ENCODE peak calls at places on chromosomes 4 and X, in ten cellular contexts. One of them, this sample, is unnamed.
A peak's percentile ranks its signal among the peaks of the same experiment; 100 is the strongest.

GRCh38 chr4:142840516-142841123 is 5.5 kb downstream of the INPP4B start:
- DNase-seq in HepG2: peak; percentile 3
- DNase-seq in suprapubic skin: no peak
- DNase-seq in K562: no peak
- DNase-seq in upper lobe of left lung: no peak
- DNase-seq in GM23338: peak; percentile 43
- DNase-seq in H1: no peak
- DNase-seq in HCT116: peak; percentile 38
- DNase-seq in stomach: no peak
- DNase-seq in SK-N-SH: peak; percentile 21
- DNase-seq in this sample: no peak

GRCh38 chr4:89562715-89563114 is 255.1 kb upstream of the GPRIN3 start:
- DNase-seq in suprapubic skin: no peak
- DNase-seq in stomach: no peak
- DNase-seq in HepG2: no peak
- DNase-seq in upper lobe of left lung: no peak
- DNase-seq in HCT116: no peak
- DNase-seq in SK-N-SH: no peak
- DNase-seq in GM23338: no peak
- DNase-seq in H1: no peak
- DNase-seq in K562: no peak
- DNase-seq in this sample: no peak

GRCh38 chr4:131764730-131765129 is 1384.4 kb upstream of the PCDH10 start:
- DNase-seq in stomach: no peak
- DNase-seq in GM23338: no peak
- DNase-seq in HepG2: no peak
- DNase-seq in SK-N-SH: no peak
- DNase-seq in H1: no peak
- DNase-seq in K562: no peak
- DNase-seq in suprapubic skin: no peak
- DNase-seq in HCT116: no peak
- DNase-seq in upper lobe of left lung: peak; percentile 71
- DNase-seq in this sample: no peak

GRCh38 chr4:153466637-153467153 is 535 bp downstream of the TMEM131L start:
- DNase-seq in HCT116: no peak
- DNase-seq in HepG2: no peak
- DNase-seq in H1: no peak
- DNase-seq in K562: no peak
- DNase-seq in SK-N-SH: peak; percentile 75
- DNase-seq in upper lobe of left lung: peak; percentile 88
- DNase-seq in GM23338: peak; percentile 19
- DNase-seq in stomach: no peak
- DNase-seq in suprapubic skin: no peak
- DNase-seq in this sample: no peak

GRCh38 chr4:176198316-176198903 is 3.0 kb upstream of the SPATA4 start:
- DNase-seq in stomach: peak; percentile 70
- DNase-seq in SK-N-SH: no peak
- DNase-seq in upper lobe of left lung: no peak
- DNase-seq in HCT116: no peak
- DNase-seq in suprapubic skin: no peak
- DNase-seq in K562: no peak
- DNase-seq in H1: no peak
- DNase-seq in HepG2: no peak
- DNase-seq in GM23338: peak; percentile 65
- DNase-seq in this sample: no peak

GRCh38 chrX:21766101-21766500 is 8.2 kb upstream of the SMPX start:
- DNase-seq in stomach: no peak
- DNase-seq in K562: no peak
- DNase-seq in upper lobe of left lung: no peak
- DNase-seq in HCT116: no peak
- DNase-seq in SK-N-SH: no peak
- DNase-seq in H1: no peak
- DNase-seq in GM23338: no peak
- DNase-seq in suprapubic skin: no peak
- DNase-seq in HepG2: no peak
- DNase-seq in this sample: no peak

GRCh38 chrX:68723491-68724155 is 76.2 kb downstream of the STARD8 start:
- DNase-seq in K562: no peak
- DNase-seq in stomach: peak; percentile 14
- DNase-seq in SK-N-SH: no peak
- DNase-seq in HepG2: no peak
- DNase-seq in H1: no peak
- DNase-seq in upper lobe of left lung: peak; percentile 36
- DNase-seq in GM23338: no peak
- DNase-seq in suprapubic skin: no peak
- DNase-seq in HCT116: no peak
- DNase-seq in this sample: no peak

GRCh38 chr4:4308800-4309441 is 18.9 kb downstream of the ZBTB49 start:
- DNase-seq in HCT116: no peak
- DNase-seq in K562: no peak
- DNase-seq in SK-N-SH: no peak
- DNase-seq in suprapubic skin: peak; percentile 21
- DNase-seq in upper lobe of left lung: no peak
- DNase-seq in stomach: no peak
- DNase-seq in HepG2: no peak
- DNase-seq in H1: no peak
- DNase-seq in GM23338: no peak
- DNase-seq in this sample: no peak

GRCh38 chr4:80012291-80012690 is 60.7 kb downstream of the ANTXR2 start:
- DNase-seq in stomach: no peak
- DNase-seq in H1: no peak
- DNase-seq in SK-N-SH: no peak
- DNase-seq in HepG2: no peak
- DNase-seq in K562: no peak
- DNase-seq in suprapubic skin: no peak
- DNase-seq in HCT116: no peak
- DNase-seq in upper lobe of left lung: no peak
- DNase-seq in GM23338: no peak
- DNase-seq in this sample: no peak
- TF ChIP-seq POLR2AphosphoS5 in stomach: no peak
- TF ChIP-seq POLR2AphosphoS5 in H1: no peak
- TF ChIP-seq POLR2AphosphoS5 in SK-N-SH: no peak
- TF ChIP-seq POLR2AphosphoS5 in HepG2: no peak
- TF ChIP-seq POLR2AphosphoS5 in K562: no peak
- TF ChIP-seq POLR2AphosphoS5 in suprapubic skin: no peak
- TF ChIP-seq POLR2AphosphoS5 in HCT116: no peak
- TF ChIP-seq POLR2AphosphoS5 in upper lobe of left lung: no peak
- TF ChIP-seq POLR2AphosphoS5 in GM23338: no peak
- TF ChIP-seq POLR2AphosphoS5 in this sample: no peak

GRCh38 chrX:1419545-1420355 is 27.8 kb upstream of the SLC25A6 start:
- DNase-seq in K562: no peak
- DNase-seq in upper lobe of left lung: no peak
- DNase-seq in HepG2: no peak
- DNase-seq in H1: no peak
- DNase-seq in GM23338: no peak
- DNase-seq in stomach: no peak
- DNase-seq in suprapubic skin: peak; percentile 61
- DNase-seq in SK-N-SH: no peak
- DNase-seq in HCT116: no peak
- DNase-seq in this sample: no peak

GRCh38 chrX:1416965-1417760 is 25.2 kb upstream of the SLC25A6 start:
- DNase-seq in suprapubic skin: peak; percentile 18
- DNase-seq in upper lobe of left lung: no peak
- DNase-seq in H1: no peak
- DNase-seq in GM23338: no peak
- DNase-seq in SK-N-SH: no peak
- DNase-seq in stomach: no peak
- DNase-seq in HCT116: no peak
- DNase-seq in HepG2: no peak
- DNase-seq in K562: no peak
- DNase-seq in this sample: no peak

GRCh38 chrX:1417921-1418875 is 26.3 kb upstream of the SLC25A6 start:
- DNase-seq in upper lobe of left lung: no peak
- DNase-seq in stomach: no peak
- DNase-seq in suprapubic skin: peak; percentile 63
- DNase-seq in GM23338: no peak
- DNase-seq in H1: no peak
- DNase-seq in HCT116: no peak
- DNase-seq in SK-N-SH: no peak
- DNase-seq in HepG2: no peak
- DNase-seq in K562: no peak
- DNase-seq in this sample: no peak

GRCh38 chrX:1420371-1420770 is 28.5 kb upstream of the SLC25A6 start:
- DNase-seq in K562: no peak
- DNase-seq in upper lobe of left lung: no peak
- DNase-seq in HCT116: no peak
- DNase-seq in suprapubic skin: peak; percentile 71
- DNase-seq in stomach: no peak
- DNase-seq in GM23338: no peak
- DNase-seq in SK-N-SH: no peak
- DNase-seq in H1: no peak
- DNase-seq in HepG2: no peak
- DNase-seq in this sample: no peak

GRCh38 chrX:1418901-1419544 is 27.1 kb upstream of the SLC25A6 start:
- DNase-seq in GM23338: no peak
- DNase-seq in HCT116: no peak
- DNase-seq in HepG2: no peak
- DNase-seq in K562: no peak
- DNase-seq in upper lobe of left lung: no peak
- DNase-seq in H1: no peak
- DNase-seq in SK-N-SH: no peak
- DNase-seq in suprapubic skin: peak; percentile 75
- DNase-seq in stomach: no peak
- DNase-seq in this sample: no peak
- TF ChIP-seq POLR2AphosphoS5 in GM23338: peak; percentile 54
- TF ChIP-seq POLR2AphosphoS5 in HCT116: no peak
- TF ChIP-seq POLR2AphosphoS5 in HepG2: no peak
- TF ChIP-seq POLR2AphosphoS5 in K562: no peak
- TF ChIP-seq POLR2AphosphoS5 in upper lobe of left lung: no peak
- TF ChIP-seq POLR2AphosphoS5 in H1: peak; percentile 63
- TF ChIP-seq POLR2AphosphoS5 in SK-N-SH: peak; percentile 14
- TF ChIP-seq POLR2AphosphoS5 in suprapubic skin: no peak
- TF ChIP-seq POLR2AphosphoS5 in stomach: no peak
- TF ChIP-seq POLR2AphosphoS5 in this sample: peak; percentile 70

GRCh38 chr4:145921231-145921630 is 17.4 kb downstream of the ZNF827 start:
- DNase-seq in stomach: no peak
- DNase-seq in upper lobe of left lung: no peak
- DNase-seq in GM23338: no peak
- DNase-seq in suprapubic skin: no peak
- DNase-seq in K562: no peak
- DNase-seq in HepG2: no peak
- DNase-seq in SK-N-SH: no peak
- DNase-seq in HCT116: no peak
- DNase-seq in H1: no peak
- DNase-seq in this sample: no peak

DNA sequence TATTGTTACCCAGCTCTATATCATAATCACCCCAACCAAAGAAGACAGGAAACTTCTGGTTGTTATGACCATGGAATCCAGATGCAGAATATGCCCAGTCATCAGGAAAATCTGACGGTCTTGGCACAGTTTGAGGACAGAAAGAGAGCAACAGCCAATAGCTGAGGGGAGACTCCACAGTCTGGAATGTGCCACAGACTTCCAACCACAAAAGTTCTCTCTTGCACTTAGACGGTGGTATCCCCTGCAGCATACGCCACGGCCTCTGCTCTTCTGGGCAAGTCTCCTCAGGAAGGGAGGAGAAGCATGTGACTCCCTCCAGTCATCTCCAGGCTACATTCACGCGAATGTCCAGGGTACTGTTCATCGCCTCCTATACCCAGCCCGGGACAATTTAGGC is 18.4 kb downstream of the ZNF827 start:
- DNase-seq in H1: no peak
- DNase-seq in SK-N-SH: no peak
- DNase-seq in stomach: no peak
- DNase-seq in suprapubic skin: no peak
- DNase-seq in K562: no peak
- DNase-seq in HepG2: no peak
- DNase-seq in HCT116: no peak
- DNase-seq in GM23338: no peak
- DNase-seq in upper lobe of left lung: no peak
- DNase-seq in this sample: no peak
- TF ChIP-seq POLR2AphosphoS5 in H1: no peak
- TF ChIP-seq POLR2AphosphoS5 in SK-N-SH: no peak
- TF ChIP-seq POLR2AphosphoS5 in stomach: no peak
- TF ChIP-seq POLR2AphosphoS5 in suprapubic skin: no peak
- TF ChIP-seq POLR2AphosphoS5 in K562: no peak
- TF ChIP-seq POLR2AphosphoS5 in HepG2: no peak
- TF ChIP-seq POLR2AphosphoS5 in HCT116: no peak
- TF ChIP-seq POLR2AphosphoS5 in GM23338: no peak
- TF ChIP-seq POLR2AphosphoS5 in upper lobe of left lung: no peak
- TF ChIP-seq POLR2AphosphoS5 in this sample: no peak

GRCh38 chr4:173528378-173529321 is 1.4 kb downstream of the HAND2 start:
- DNase-seq in SK-N-SH: peak; percentile 67
- DNase-seq in H1: peak; percentile 80
- DNase-seq in upper lobe of left lung: peak; percentile 69
- DNase-seq in HepG2: no peak
- DNase-seq in K562: no peak
- DNase-seq in suprapubic skin: no peak
- DNase-seq in HCT116: no peak
- DNase-seq in GM23338: peak; percentile 75
- DNase-seq in stomach: no peak
- DNase-seq in this sample: no peak

GRCh38 chr4:173527103-173527876 is 2.7 kb downstream of the HAND2 start:
- DNase-seq in suprapubic skin: no peak
- DNase-seq in SK-N-SH: no peak
- DNase-seq in H1: peak; percentile 75
- DNase-seq in upper lobe of left lung: peak; percentile 47
- DNase-seq in HCT116: no peak
- DNase-seq in GM23338: peak; percentile 82
- DNase-seq in K562: no peak
- DNase-seq in stomach: no peak
- DNase-seq in HepG2: no peak
- DNase-seq in this sample: no peak

GRCh38 chr4:173531085-173531965 is 1.3 kb upstream of the HAND2 start:
- DNase-seq in SK-N-SH: no peak
- DNase-seq in stomach: no peak
- DNase-seq in upper lobe of left lung: peak; percentile 70
- DNase-seq in H1: peak; percentile 62
- DNase-seq in suprapubic skin: no peak
- DNase-seq in HepG2: no peak
- DNase-seq in HCT116: no peak
- DNase-seq in K562: no peak
- DNase-seq in GM23338: peak; percentile 50
- DNase-seq in this sample: no peak

GRCh38 chr4:173530326-173531062 is 465 bp upstream of the HAND2 start:
- DNase-seq in HCT116: no peak
- DNase-seq in H1: no peak
- DNase-seq in HepG2: no peak
- DNase-seq in suprapubic skin: no peak
- DNase-seq in stomach: no peak
- DNase-seq in GM23338: peak; percentile 28
- DNase-seq in SK-N-SH: peak; percentile 36
- DNase-seq in K562: no peak
- DNase-seq in upper lobe of left lung: peak; percentile 42
- DNase-seq in this sample: no peak

DNA sequence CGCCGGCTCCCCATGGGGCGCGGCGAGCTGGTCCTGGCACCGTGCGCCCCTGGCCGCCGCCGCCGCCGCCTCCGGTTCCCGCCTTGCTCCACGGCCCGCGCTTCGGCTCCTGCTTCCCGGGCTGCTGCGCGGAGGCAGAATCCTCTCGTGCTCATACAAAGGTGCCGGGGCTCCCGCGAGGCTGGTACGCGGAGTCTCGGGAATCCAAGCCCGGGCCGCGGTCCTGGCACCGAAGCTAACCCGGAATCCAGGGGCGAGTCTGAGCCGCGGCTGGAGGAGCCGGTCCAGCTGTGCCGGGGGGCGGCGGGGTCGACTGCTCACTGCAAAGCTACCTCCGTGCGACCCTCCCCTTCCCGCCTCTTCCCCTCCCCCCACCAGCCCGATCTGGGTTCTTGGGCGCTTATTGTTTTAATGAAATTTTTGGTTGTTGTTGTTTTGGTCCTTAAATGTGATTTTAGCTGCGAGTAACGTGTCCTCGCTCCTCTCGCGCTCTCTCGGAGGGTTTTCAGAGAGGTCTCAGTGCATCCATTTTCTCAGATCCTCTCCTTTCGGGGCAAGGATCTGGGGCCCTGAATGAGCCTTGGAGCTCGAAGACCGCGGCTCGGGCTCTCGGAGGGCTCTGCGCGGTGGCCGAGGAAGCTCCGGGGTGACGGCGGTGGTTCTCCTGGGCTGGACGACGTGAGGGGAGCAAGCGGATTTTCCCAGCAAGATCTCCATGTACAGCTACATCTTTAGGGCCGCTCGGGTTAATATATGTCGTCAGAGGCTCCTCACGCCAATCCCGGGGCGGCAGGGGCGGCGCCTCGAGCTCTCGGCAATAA is at the start of gene HAND2:
- DNase-seq in HepG2: no peak
- DNase-seq in stomach: no peak
- DNase-seq in H1: peak; percentile 72
- DNase-seq in HCT116: no peak
- DNase-seq in K562: peak; percentile 59
- DNase-seq in suprapubic skin: no peak
- DNase-seq in GM23338: peak; percentile 69
- DNase-seq in upper lobe of left lung: peak; percentile 76
- DNase-seq in SK-N-SH: peak; percentile 91
- DNase-seq in this sample: no peak
- TF ChIP-seq POLR2AphosphoS5 in HepG2: no peak
- TF ChIP-seq POLR2AphosphoS5 in stomach: peak; percentile 78
- TF ChIP-seq POLR2AphosphoS5 in H1: no peak
- TF ChIP-seq POLR2AphosphoS5 in HCT116: no peak
- TF ChIP-seq POLR2AphosphoS5 in K562: peak; percentile 15
- TF ChIP-seq POLR2AphosphoS5 in suprapubic skin: no peak
- TF ChIP-seq POLR2AphosphoS5 in GM23338: no peak
- TF ChIP-seq POLR2AphosphoS5 in upper lobe of left lung: no peak
- TF ChIP-seq POLR2AphosphoS5 in SK-N-SH: peak; percentile 99
- TF ChIP-seq POLR2AphosphoS5 in this sample: no peak

This sample was measured in GM12891.